ENCODE peak calls at places on chromosomes 16 and 17, in five cellular contexts. B is uterus, R is choroid plexus epithelial cell, O is HL-60, G is tibial nerve. M is an unnamed sample.

GRCh38 chr16:79554912-79555311 is 45.6 kb downstream of the MAF start:
- DNase-seq in O (no peak), R (no peak), G (no peak), B (no peak), M (no peak)

GRCh38 chr16:19502395-19503131 is 19.3 kb downstream of the GDE1 start:
- DNase-seq in G (peak), R (peak), B (peak), O (peak), M (peak)

GRCh38 chr17:57987582-57988300 is at the start of gene VEZF1:
- DNase-seq in O (no peak), G (peak), R (peak), B (peak), M (peak)

GRCh38 chr17:82495844-82496528 is 23.5 kb upstream of the FOXK2 start:
- DNase-seq in G (no peak), R (no peak), B (no peak), O (no peak), M (no peak)

GRCh38 chr17:39916918-39917317 is 1.5 kb downstream of the GSDMB start:
- DNase-seq in G (no peak), B (no peak), O (no peak), R (peak), M (no peak)

GRCh38 chr17:17347234-17347955 is 44.2 kb downstream of the NT5M start:
- DNase-seq in O (no peak), B (no peak), R (no peak), G (no peak), M (no peak)

GRCh38 chr16:25187491-25187795 is 29.3 kb upstream of the AQP8 start:
- DNase-seq in O (no peak), B (no peak), G (no peak), R (no peak), M (no peak)

GRCh38 chr17:78933959-78934568 is 8.9 kb upstream of the TIMP2 start:
- DNase-seq in R (peak), O (no peak), B (peak), G (peak), M (peak)

GRCh38 chr17:79075861-79076406 is 1.3 kb downstream of the ENGASE start:
- DNase-seq in B (no peak), G (no peak), O (no peak), R (no peak), M (no peak)

GRCh38 chr16:35214840-35215239 is 1755.4 kb downstream of the TP53TG3F start:
- DNase-seq in G (no peak), O (no peak), B (no peak), R (no peak), M (no peak)

GRCh38 chr17:48261297-48261880 is 153.8 kb downstream of the SNX11 start:
- DNase-seq in R (peak), O (no peak), G (no peak), B (no peak), M (peak)

GRCh38 chr17:21167303-21167702 is 40.5 kb downstream of the DHRS7B start:
- DNase-seq in O (no peak), R (no peak), B (no peak), G (no peak), M (no peak)

GRCh38 chr17:45994228-45994627 is 4.8 kb upstream of the STH start:
- DNase-seq in R (no peak), B (no peak), O (no peak), G (no peak), M (no peak)

GRCh38 chr17:68906638-68907037 is 48.6 kb downstream of the ABCA8 start:
- DNase-seq in G (no peak), R (peak), O (no peak), B (no peak), M (peak)

GRCh38 chr17:77829871-77830799 is 128.4 kb upstream of the TNRC6C start:
- DNase-seq in R (peak), O (no peak), B (peak), G (peak), M (peak)

GRCh38 chr17:17537311-17538099 is 41.3 kb upstream of the RASD1 start:
- DNase-seq in B (no peak), O (no peak), R (no peak), G (no peak), M (peak)

GRCh38 chr16:83915081-83915480 is 16.2 kb downstream of the MLYCD start:
- DNase-seq in B (no peak), R (no peak), G (no peak), O (no peak), M (no peak)

GRCh38 chr16:24645739-24646645 is 83.5 kb upstream of the TNRC6A start:
- DNase-seq in R (peak), O (no peak), B (no peak), G (peak), M (peak)

GRCh38 chr17:63993368-63993990 is 4.7 kb upstream of the PRR29 start:
- DNase-seq in R (no peak), B (no peak), G (no peak), O (no peak), M (no peak)

GRCh38 chr16:68563631-68564366 is 24.7 kb downstream of the ZFP90 start:
- DNase-seq in O (no peak), G (no peak), B (no peak), R (peak), M (no peak)

GRCh38 chr16:49459953-49460735 is 86.5 kb downstream of the C16orf78 start:
- DNase-seq in O (no peak), R (no peak), B (no peak), G (no peak), M (no peak)

GRCh38 chr17:43530303-43531081 is 15.6 kb downstream of the ETV4 start:
- DNase-seq in B (peak), G (peak), O (no peak), R (peak), M (peak)

GRCh38 chr17:62892069-62892675 is 73.9 kb upstream of the TANC2 start:
- DNase-seq in R (no peak), B (no peak), O (no peak), G (no peak), M (no peak)

GRCh38 chr16:3773663-3774062 is 56.3 kb upstream of the TRAP1 start:
- DNase-seq in R (no peak), B (no peak), G (no peak), O (no peak), M (no peak)

GRCh38 chr17:17665255-17665654 is 16.0 kb upstream of the RAI1 start:
- DNase-seq in G (no peak), B (no peak), O (no peak), R (no peak), M (no peak)

GRCh38 chr17:72466199-72466598 is 345.4 kb downstream of the SOX9 start:
- DNase-seq in G (no peak), R (peak), O (no peak), B (no peak), M (no peak)

GRCh38 chr17:50689251-50689650 is 18.5 kb downstream of the ANKRD40 start:
- DNase-seq in B (no peak), O (no peak), R (peak), G (no peak), M (no peak)

GRCh38 chr16:832652-833336 is 32.3 kb upstream of the GNG13 start:
- DNase-seq in B (no peak), O (no peak), G (no peak), R (no peak), M (no peak)

GRCh38 chr17:39576187-39576586 is 31.5 kb downstream of the NEUROD2 start:
- DNase-seq in G (no peak), B (no peak), O (no peak), R (no peak), M (peak)

GRCh38 chr17:27424941-27425340 is 31.3 kb upstream of the KSR1 start:
- DNase-seq in O (no peak), G (no peak), R (no peak), B (no peak), M (no peak)

GRCh38 chr16:70778901-70779309 is 22.1 kb downstream of the VAC14 start:
- DNase-seq in B (peak), O (no peak), G (peak), R (peak), M (peak)

GRCh38 chr17:75365931-75366275 is 39.6 kb downstream of the GRB2 start:
- DNase-seq in G (no peak), R (no peak), B (no peak), O (no peak), M (no peak)

GRCh38 chr17:75365009-75365930 is 40.2 kb downstream of the GRB2 start:
- DNase-seq in G (no peak), R (no peak), B (no peak), O (no peak), M (no peak)

GRCh38 chr17:75367312-75367711 is 38.2 kb downstream of the GRB2 start:
- DNase-seq in R (peak), O (no peak), G (no peak), B (no peak), M (no peak)

GRCh38 chr17:75364078-75364477 is 41.4 kb downstream of the GRB2 start:
- DNase-seq in O (no peak), B (no peak), R (peak), G (no peak), M (no peak)

GRCh38 chr17:75366432-75366831 is 39.0 kb downstream of the GRB2 start:
- DNase-seq in R (no peak), O (no peak), G (no peak), B (no peak), M (no peak)
- H3K4me3 ChIP-seq in R (no peak), O (no peak), G (no peak), B (no peak), M (no peak)

DNA sequence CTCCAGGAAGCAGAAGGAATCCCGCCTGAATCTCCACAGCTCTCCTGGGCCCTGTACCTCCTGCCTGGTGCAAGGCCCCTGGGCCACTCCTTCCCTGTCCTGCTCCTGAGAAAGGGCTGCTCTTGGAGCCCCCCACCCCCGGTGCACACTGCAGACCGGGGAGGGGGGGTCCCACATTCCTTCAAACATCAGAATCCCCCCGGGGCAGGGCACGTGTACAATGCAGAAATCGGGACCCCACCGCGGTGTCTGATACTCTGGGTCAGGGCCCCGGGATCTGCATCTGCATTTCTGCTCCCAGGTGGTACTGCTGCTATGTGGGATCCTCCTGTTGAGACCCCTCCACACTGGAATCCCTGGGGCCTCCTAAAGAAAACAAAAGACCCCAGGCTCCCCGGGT is 99.5 kb upstream of the GSE1 start:
- DNase-seq in G (no peak), O (no peak), R (no peak), B (no peak), M (no peak)
- H3K4me3 ChIP-seq in G (no peak), O (no peak), R (no peak), B (no peak), M (no peak)

GRCh38 chr16:22006636-22007035 is 1.3 kb upstream of the MOSMO start:
- DNase-seq in G (no peak), O (no peak), B (no peak), R (no peak), M (no peak)
- H3K4me3 ChIP-seq in G (no peak), O (no peak), B (no peak), R (no peak), M (peak)

GRCh38 chr17:60604686-60605334 is 4.8 kb downstream of the PPM1D start:
- DNase-seq in B (no peak), G (no peak), R (peak), O (no peak), M (no peak)
- H3K4me3 ChIP-seq in B (no peak), G (no peak), R (no peak), O (no peak), M (no peak)

M was measured in A673.